ENCODE peak calls at places on chromosomes 1 and 21, in ten cellular contexts. J is HT-29; B is NCI-H69; K is stimulated activated CD4-positive, alpha-beta T cell treated with anti-CD3 and anti-CD28 coated beads, Interleukin-1b, Interleukin-23, amount 100 ng/mL, for 1 hour; T is breast epithelium; O is DMS153; X is NCI-H524; N is NAMALWA; Y is progenitor cell of endocrine pancreas; C is AG09309. D is an unnamed sample.

GRCh38 chr1:179058343-179059184 is 23.3 kb upstream of the TOR3A start:
- DNase-seq in J (no peak), B (no peak), K (no peak), T (no peak), O (no peak), X (no peak), N (no peak), Y (no peak), C (no peak), D (no peak)

GRCh38 chr1:50342525-50342924 is 80.7 kb downstream of the DMRTA2 start:
- DNase-seq in J (no peak), B (no peak), K (no peak), T (no peak), O (no peak), X (no peak), N (no peak), Y (no peak), C (no peak), D (no peak)

GRCh38 chr1:70090875-70091274 is 114.5 kb downstream of the LRRC40 start:
- DNase-seq in J (no peak), B (peak; percentile 82), K (no peak), T (no peak), O (no peak), X (no peak), N (no peak), Y (no peak), C (peak; percentile 20), D (no peak)

GRCh38 chr1:55347786-55348185 is 132.6 kb upstream of the USP24 start:
- DNase-seq in J (no peak), B (no peak), K (no peak), T (no peak), O (no peak), X (no peak), N (no peak), Y (no peak), C (no peak), D (no peak)

GRCh38 chr1:12185036-12185435 is 18.2 kb downstream of the TNFRSF1B start:
- DNase-seq in J (no peak), B (no peak), K (no peak), T (no peak), O (no peak), X (no peak), N (no peak), Y (no peak), C (no peak), D (no peak)

GRCh38 chr1:61083014-61083798 is 845 bp downstream of the NFIA start:
- DNase-seq in J (peak; percentile 28), B (peak; percentile 59), K (no peak), T (no peak), O (no peak), X (no peak), N (peak; percentile 34), Y (peak; percentile 23), C (no peak), D (no peak)

GRCh38 chr1:47561523-47562007 is 123.7 kb downstream of the FOXD2 start:
- DNase-seq in J (no peak), B (peak; percentile 13), K (no peak), T (no peak), O (no peak), X (no peak), N (no peak), Y (no peak), C (no peak), D (no peak)

GRCh38 chr1:206924549-206925115 is 2.9 kb upstream of the FCMR start:
- DNase-seq in J (no peak), B (no peak), K (no peak), T (no peak), O (no peak), X (no peak), N (no peak), Y (no peak), C (no peak), D (no peak)

GRCh38 chr1:234396092-234396491 is 22.8 kb downstream of the COA6 start:
- DNase-seq in J (no peak), B (no peak), K (no peak), T (no peak), O (no peak), X (no peak), N (no peak), Y (no peak), C (no peak), D (no peak)

GRCh38 chr1:231359113-231359512 is 21.0 kb downstream of the SPRTN start:
- DNase-seq in J (no peak), B (no peak), K (no peak), T (no peak), O (no peak), X (no peak), N (no peak), Y (no peak), C (peak; percentile 92), D (no peak)

GRCh38 chr21:35258521-35258920 is 209.4 kb upstream of the RUNX1 start:
- DNase-seq in J (no peak), B (no peak), K (no peak), T (no peak), O (no peak), X (no peak), N (no peak), Y (no peak), C (no peak), D (no peak)

GRCh38 chr1:33634806-33635205 is 162.4 kb downstream of the ZSCAN20 start:
- DNase-seq in J (peak; percentile 40), B (peak; percentile 5), K (no peak), T (no peak), O (no peak), X (peak; percentile 32), N (peak; percentile 64), Y (peak; percentile 31), C (no peak), D (no peak)

GRCh38 chr1:117976381-117976780 is 46.8 kb downstream of the WDR3 start:
- DNase-seq in J (no peak), B (no peak), K (no peak), T (no peak), O (no peak), X (no peak), N (no peak), Y (no peak), C (no peak), D (no peak)

GRCh38 chr1:8121261-8122159 is 95.4 kb upstream of the ERRFI1 start:
- DNase-seq in J (peak; percentile 94), B (peak; percentile 12), K (no peak), T (no peak), O (peak; percentile 28), X (no peak), N (no peak), Y (no peak), C (no peak), D (no peak)

GRCh38 chr1:63322944-63323865 is 838 bp downstream of the FOXD3 start:
- DNase-seq in J (no peak), B (peak; percentile 74), K (no peak), T (no peak), O (peak; percentile 53), X (peak; percentile 63), N (no peak), Y (peak; percentile 39), C (no peak), D (no peak)